ENCODE peak calls at places on chromosomes 4 and X, in nine cellular contexts. K is K562, J is A549, L is GM23338, W is SK-N-SH, E is GM12878, Y is HCT116, R is Panc1, M is HepG2. T is an unnamed sample.

GRCh38 chr4:154010377-154010776 is 221.5 kb upstream of the SFRP2 start:
- DNase-seq in K (no peak), J (no peak), L (no peak), W (no peak), E (no peak), Y (no peak), R (no peak), M (no peak), T (no peak)

GRCh38 chrX:15816886-15817285 is 26.6 kb downstream of the ZRSR2 start:
- DNase-seq in K (no peak), J (no peak), L (peak), W (peak), E (peak), Y (no peak), R (no peak), M (no peak), T (peak)

GRCh38 chrX:21978346-21978745 is 37.8 kb downstream of the SMS start:
- DNase-seq in K (no peak), J (no peak), L (no peak), W (no peak), E (no peak), Y (no peak), R (no peak), M (peak), T (no peak)

GRCh38 chrX:71085900-71086299 is 9.8 kb upstream of the FOXO4 start:
- DNase-seq in K (no peak), J (no peak), L (no peak), W (no peak), E (no peak), Y (no peak), R (no peak), M (no peak), T (no peak)

GRCh38 chr4:62791386-62791785 is 1591.3 kb downstream of the ADGRL3 start:
- DNase-seq in K (no peak), J (no peak), L (no peak), W (no peak), E (no peak), Y (no peak), R (no peak), M (no peak), T (no peak)

GRCh38 chr4:62407534-62407933 is 1207.4 kb downstream of the ADGRL3 start:
- DNase-seq in K (no peak), J (no peak), L (no peak), W (no peak), E (no peak), Y (no peak), R (no peak), M (no peak), T (no peak)

GRCh38 chrX:115260330-115260729 is 26.4 kb upstream of the LRCH2 start:
- DNase-seq in K (no peak), J (no peak), L (no peak), W (no peak), E (no peak), Y (no peak), R (no peak), M (no peak), T (no peak)

GRCh38 chrX:73851014-73852009 is 288.3 kb downstream of the CHIC1 start:
- DNase-seq in K (peak), J (no peak), L (no peak), W (peak), E (peak), Y (no peak), R (no peak), M (no peak), T (no peak)

GRCh38 chr4:139469869-139470268 is 15.9 kb downstream of the RAB33B start:
- DNase-seq in K (no peak), J (no peak), L (no peak), W (no peak), E (no peak), Y (no peak), R (no peak), M (no peak), T (no peak)

GRCh38 chr4:18882468-18882867 is 860.9 kb upstream of the LCORL start:
- DNase-seq in K (no peak), J (no peak), L (peak), W (no peak), E (no peak), Y (peak), R (no peak), M (peak), T (no peak)

GRCh38 chr4:11468901-11469300 is 40.2 kb upstream of the HS3ST1 start:
- DNase-seq in K (no peak), J (no peak), L (peak), W (no peak), E (no peak), Y (no peak), R (no peak), M (no peak), T (no peak)

GRCh38 chrX:108584617-108585211 is 145.1 kb downstream of the COL4A5 start:
- DNase-seq in K (peak), J (peak), L (peak), W (peak), E (peak), Y (peak), R (peak), M (no peak), T (no peak)

GRCh38 chr4:22897520-22898108 is 204.9 kb downstream of the GBA3 start:
- DNase-seq in K (peak), J (peak), L (peak), W (peak), E (no peak), Y (peak), R (peak), M (peak), T (no peak)

GRCh38 chrX:149010026-149010898 is 494.8 kb downstream of the IDS start:
- DNase-seq in K (no peak), J (no peak), L (no peak), W (no peak), E (no peak), Y (no peak), R (no peak), M (no peak), T (no peak)
- H3K27ac ChIP-seq in K (no peak), J (no peak), L (no peak), W (no peak), E (no peak), Y (no peak), R (no peak), M (no peak), T (no peak)

GRCh38 chr4:73923631-73923937 is 54.4 kb downstream of the CXCL1 start:
- DNase-seq in K (no peak), J (no peak), L (no peak), W (no peak), E (no peak), Y (no peak), R (no peak), M (no peak), T (no peak)

DNA sequence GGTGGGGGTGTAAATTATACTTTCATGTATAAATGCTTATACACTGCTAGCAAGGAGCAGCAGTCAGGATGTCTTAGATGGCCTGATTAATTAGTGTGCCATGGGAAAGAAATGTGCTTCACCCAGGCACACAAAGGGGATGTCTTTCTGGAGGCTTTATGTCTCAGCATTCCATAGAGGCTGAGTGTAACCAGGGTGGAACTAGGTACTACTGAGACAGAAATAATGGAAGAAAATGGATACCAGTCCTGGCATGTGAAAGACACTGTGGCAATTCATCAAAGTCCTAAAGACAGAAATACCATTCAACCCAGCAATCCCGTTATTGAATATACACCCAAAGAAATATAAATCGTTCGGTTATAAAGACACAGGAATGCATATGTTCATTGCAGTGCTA is 52.5 kb downstream of the PF4 start:
- DNase-seq in K (no peak), J (no peak), L (no peak), W (no peak), E (no peak), Y (no peak), R (no peak), M (no peak), T (no peak)
- TF ChIP-seq REST in K (no peak), J (no peak), L (no peak), W (no peak), E (no peak), Y (no peak), R (no peak), M (no peak), T (no peak)

DNA sequence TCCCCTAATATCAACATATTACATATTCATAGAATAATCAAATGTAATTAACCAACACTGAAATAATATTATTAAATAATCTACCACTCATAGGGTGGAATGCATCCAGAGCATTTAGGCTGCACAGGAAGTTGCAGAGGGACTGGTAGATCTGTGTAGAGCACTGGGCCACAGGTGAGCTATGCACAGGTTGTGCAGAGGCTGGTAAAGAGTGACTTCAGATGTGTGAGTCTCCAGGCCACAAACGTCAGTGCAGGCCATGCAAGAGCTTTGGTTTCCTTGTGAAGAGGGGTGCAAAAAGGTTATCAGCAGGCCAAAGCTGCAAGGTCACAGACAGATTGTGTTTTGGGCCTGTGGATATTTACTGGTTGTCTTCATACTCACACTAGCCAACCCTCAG is 25.5 kb upstream of the MANBA start:
- DNase-seq in K (no peak), J (no peak), L (no peak), W (no peak), E (no peak), Y (no peak), R (no peak), M (no peak), T (no peak)
- H3K27ac ChIP-seq in K (no peak), J (no peak), L (no peak), W (no peak), E (no peak), Y (no peak), R (no peak), M (no peak), T (no peak)

DNA sequence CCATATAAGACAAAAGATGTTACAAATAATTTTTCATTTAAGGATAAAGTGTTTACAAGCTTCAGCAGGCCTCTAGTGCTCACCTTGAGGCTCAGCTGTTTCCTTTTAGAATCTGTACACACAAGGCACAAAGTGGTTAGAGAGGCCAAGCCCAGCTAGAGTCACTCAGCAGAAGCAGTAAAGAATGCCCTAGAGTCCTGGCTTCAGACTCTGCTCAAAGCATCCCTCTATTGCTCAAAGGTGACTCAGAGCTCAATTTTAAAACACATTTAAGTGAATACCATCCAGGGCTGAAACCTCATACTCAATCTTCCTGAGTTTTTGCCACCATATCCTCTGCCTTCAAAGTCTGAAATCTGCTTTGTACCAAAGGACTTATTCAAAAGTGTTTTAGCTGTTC is 22.6 kb upstream of the PHF8 start:
- DNase-seq in K (no peak), J (no peak), L (no peak), W (no peak), E (no peak), Y (no peak), R (no peak), M (no peak), T (no peak)
- TF ChIP-seq REST in K (no peak), J (no peak), L (no peak), W (no peak), E (no peak), Y (no peak), R (no peak), M (no peak), T (no peak)

DNA sequence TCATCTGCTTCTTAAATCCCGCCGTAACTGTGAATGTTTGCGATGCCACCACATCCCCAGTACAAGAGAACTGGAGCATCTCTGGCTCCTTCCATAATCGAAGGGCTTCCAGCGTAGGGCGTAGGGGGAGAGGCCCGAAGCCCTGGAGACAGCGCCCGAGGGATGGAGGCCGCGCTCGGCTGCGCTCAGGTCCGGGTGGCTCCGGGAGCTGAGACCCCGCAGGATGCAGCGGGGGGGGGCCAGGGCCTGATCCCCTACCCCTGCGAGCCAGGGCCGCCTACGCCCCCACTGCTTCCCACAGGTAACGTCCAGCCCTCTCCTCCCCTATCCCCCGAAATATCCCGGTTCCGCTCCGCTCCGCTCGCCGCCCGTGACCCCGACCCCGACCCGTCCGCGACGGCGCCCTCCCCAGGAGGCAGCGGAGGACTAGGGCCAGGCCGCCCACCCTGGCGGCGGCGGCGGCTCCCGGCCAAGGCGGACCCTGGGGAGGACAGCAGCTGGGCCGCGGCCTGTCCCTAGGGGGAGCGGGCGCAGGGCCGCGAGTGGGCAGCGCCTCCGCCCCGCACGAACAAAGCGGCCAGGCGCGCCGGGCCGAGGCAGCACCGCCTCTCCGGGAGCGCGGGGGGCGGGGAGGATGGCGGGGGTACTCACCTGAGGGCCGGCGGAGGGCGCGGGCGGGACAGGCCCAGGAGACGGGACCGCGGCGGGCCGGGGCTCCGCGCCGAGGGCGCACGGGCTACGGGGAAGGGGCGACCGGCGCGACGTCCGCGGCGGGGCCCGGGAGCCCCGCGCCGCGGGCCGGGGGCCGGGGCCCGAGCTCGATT is 720 bp downstream of the WDFY3 start:
- DNase-seq in K (peak), J (peak), L (peak), W (peak), E (no peak), Y (no peak), R (no peak), M (peak), T (no peak)
- H3K27ac ChIP-seq in K (peak), J (peak), L (peak), W (peak), E (no peak), Y (peak), R (peak), M (peak), T (peak)

GRCh38 chr4:140742838-140743193 is 13.4 kb downstream of the TBC1D9 start:
- DNase-seq in K (no peak), J (no peak), L (no peak), W (no peak), E (no peak), Y (no peak), R (no peak), M (no peak), T (no peak)

GRCh38 chr4:140740422-140740821 is 15.8 kb downstream of the TBC1D9 start:
- DNase-seq in K (no peak), J (no peak), L (no peak), W (no peak), E (no peak), Y (no peak), R (no peak), M (peak), T (no peak)

GRCh38 chr4:140744421-140744820 is 11.8 kb downstream of the TBC1D9 start:
- DNase-seq in K (no peak), J (no peak), L (no peak), W (no peak), E (no peak), Y (no peak), R (no peak), M (no peak), T (no peak)

GRCh38 chr4:140740906-140741670 is 15.1 kb downstream of the TBC1D9 start:
- DNase-seq in K (no peak), J (no peak), L (no peak), W (no peak), E (no peak), Y (no peak), R (no peak), M (no peak), T (no peak)

DNA sequence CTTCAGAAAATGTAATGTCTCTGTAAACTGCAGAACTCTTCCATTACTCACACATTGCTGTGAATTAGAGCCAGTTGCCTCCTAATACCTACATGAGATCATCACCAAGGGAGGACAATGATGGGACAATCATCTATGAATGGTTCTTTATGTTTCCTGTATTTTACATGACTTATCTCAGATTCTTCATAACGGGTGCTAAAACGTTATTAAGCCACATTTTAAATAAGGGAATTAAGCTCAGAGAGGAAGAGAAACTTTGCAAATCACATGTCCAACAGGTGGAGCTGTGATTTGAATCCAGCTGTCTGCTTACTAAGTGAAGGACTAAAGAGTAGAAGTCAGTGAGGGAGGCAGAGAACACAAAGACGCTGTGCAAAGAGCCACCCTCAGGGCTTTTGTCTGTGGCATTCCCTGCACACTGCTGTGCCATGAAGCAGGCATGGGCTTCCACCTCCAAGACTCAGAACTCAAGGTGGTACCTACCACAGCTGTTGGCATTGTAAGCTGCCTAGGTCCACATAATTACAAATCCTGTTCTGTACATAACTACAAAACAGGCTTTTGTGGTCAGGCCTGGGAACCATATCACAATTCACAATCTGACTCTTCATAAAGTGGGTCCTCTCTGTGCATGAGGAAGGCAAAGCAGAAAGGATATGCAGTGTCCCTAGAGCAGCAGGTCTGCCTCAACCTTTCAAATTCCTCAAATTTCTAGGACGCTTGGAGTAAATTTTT is 12.8 kb downstream of the TBC1D9 start:
- DNase-seq in K (no peak), J (no peak), L (peak), W (peak), E (peak), Y (no peak), R (no peak), M (peak), T (no peak)
- TF ChIP-seq REST in K (no peak), J (no peak), L (no peak), W (no peak), E (no peak), Y (no peak), R (no peak), M (no peak), T (no peak)

GRCh38 chr4:118396881-118397666 is 44.3 kb upstream of the PRSS12 start:
- DNase-seq in K (no peak), J (no peak), L (peak), W (no peak), E (no peak), Y (no peak), R (no peak), M (no peak), T (no peak)

GRCh38 chr4:118395057-118395679 is 42.4 kb upstream of the PRSS12 start:
- DNase-seq in K (no peak), J (no peak), L (no peak), W (no peak), E (no peak), Y (no peak), R (no peak), M (no peak), T (no peak)

GRCh38 chr4:118400362-118400761 is 47.6 kb upstream of the PRSS12 start:
- DNase-seq in K (no peak), J (no peak), L (peak), W (no peak), E (no peak), Y (no peak), R (no peak), M (no peak), T (peak)

GRCh38 chr4:118398226-118399090 is 45.7 kb upstream of the PRSS12 start:
- DNase-seq in K (no peak), J (no peak), L (no peak), W (no peak), E (peak), Y (no peak), R (no peak), M (no peak), T (no peak)
- H3K27ac ChIP-seq in K (no peak), J (no peak), L (peak), W (peak), E (no peak), Y (no peak), R (no peak), M (no peak), T (peak)

GRCh38 chr4:88033309-88033708 is 25.9 kb downstream of the PKD2 start:
- DNase-seq in K (peak), J (peak), L (peak), W (peak), E (no peak), Y (peak), R (peak), M (peak), T (no peak)
- TF ChIP-seq REST in K (no peak), J (no peak), L (no peak), W (no peak), E (no peak), Y (no peak), R (no peak), M (no peak), T (no peak)